ENCODE peak calls at places on chromosomes 7 and 10, in four cellular contexts. C, A, X and N are unnamed samples. For H3K27me3, the result is how much of the 10 kb centered on the place peaks cover.

GRCh38 chr10:73956476-73957338 is 41.2 kb upstream of the VCL start:
- DNase-seq in C (no peak), A (no peak), X (peak), N (no peak)

GRCh38 chr7:130491841-130492518 is at the start of gene MEST:
- DNase-seq in C (no peak), A (peak), X (peak), N (no peak)

GRCh38 chr7:140646931-140647647 is 6.5 kb upstream of the DENND2A start:
- DNase-seq in C (peak), A (peak), X (no peak), N (no peak)

GRCh38 chr10:32005050-32005449 is 51.2 kb downstream of the KIF5B start:
- DNase-seq in C (no peak), A (peak), X (peak), N (peak)

GRCh38 chr7:81433196-81433595 is 336.7 kb downstream of the HGF start:
- DNase-seq in C (no peak), A (no peak), X (no peak), N (no peak)

GRCh38 chr10:32155075-32155516 is 98.9 kb upstream of the KIF5B start:
- DNase-seq in C (no peak), A (no peak), X (peak), N (no peak)

GRCh38 chr10:70715853-70716795 is 43.8 kb downstream of the ADAMTS14 start:
- DNase-seq in C (no peak), A (no peak), X (peak), N (no peak)

GRCh38 chr7:99923200-99923599 is 3.9 kb upstream of the TRIM4 start:
- DNase-seq in C (no peak), A (no peak), X (no peak), N (no peak)

GRCh38 chr10:76403876-76404275 is 972.5 kb downstream of the LRMDA start:
- DNase-seq in C (no peak), A (no peak), X (peak), N (no peak)

GRCh38 chr10:13959443-13960359 is 371.0 kb downstream of the FRMD4A start:
- DNase-seq in C (no peak), A (no peak), X (no peak), N (no peak)

GRCh38 chr10:63137306-63137705 is 4.2 kb downstream of the NRBF2 start:
- DNase-seq in C (no peak), A (no peak), X (peak), N (no peak)

GRCh38 chr7:131969560-131969959 is 413.1 kb upstream of the PODXL start:
- DNase-seq in C (no peak), A (no peak), X (no peak), N (no peak)

GRCh38 chr10:95513941-95514392 is 47.2 kb downstream of the SORBS1 start:
- DNase-seq in C (peak), A (no peak), X (peak), N (no peak)

GRCh38 chr7:128103498-128104108 is 72.4 kb upstream of the LRRC4 start:
- DNase-seq in C (no peak), A (peak), X (no peak), N (no peak)
- H3K27me3 ChIP-seq in C (under half), A (under half), X (under half), N (under half)

DNA sequence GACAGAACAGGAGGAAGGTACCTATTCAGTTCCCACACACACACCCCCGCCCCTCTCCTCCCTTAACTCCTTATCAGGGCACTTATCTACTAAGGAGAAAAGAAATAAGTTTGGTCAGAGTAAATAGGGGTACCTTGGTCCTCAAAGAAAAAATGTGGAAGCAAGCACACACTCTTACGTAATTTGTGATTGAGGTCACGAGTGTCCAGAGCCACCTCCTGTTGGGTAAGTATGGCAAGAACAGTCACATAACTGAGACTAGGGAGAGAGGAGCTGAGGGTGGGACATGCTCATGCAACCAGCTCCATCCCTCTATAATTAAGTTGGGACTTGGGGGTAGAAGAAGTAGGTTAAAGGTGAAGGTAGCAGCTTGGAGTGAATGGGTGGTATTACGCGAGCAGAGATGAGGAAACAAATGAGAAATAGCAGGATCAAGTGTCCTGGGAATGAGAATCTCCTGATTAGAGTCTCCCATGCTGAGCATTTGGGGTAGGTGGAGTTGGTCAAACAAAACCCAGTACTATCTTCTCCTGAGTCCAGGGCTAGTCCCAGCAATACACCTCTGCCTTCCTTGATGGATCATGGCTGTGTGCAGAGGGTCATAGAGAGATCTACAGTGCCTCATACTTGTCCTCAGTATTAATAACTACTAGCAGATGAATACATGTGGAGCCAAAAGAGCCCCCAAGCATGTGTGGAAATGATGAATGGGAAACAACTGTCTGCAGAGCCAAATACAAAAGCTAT is 77.1 kb downstream of the GSAP start:
- DNase-seq in C (no peak), A (no peak), X (no peak), N (no peak)
- H3K27ac ChIP-seq in C (no peak), A (no peak), X (no peak), N (no peak)

GRCh38 chr7:11281953-11282352 is 308.3 kb downstream of the PHF14 start:
- DNase-seq in C (no peak), A (no peak), X (no peak), N (no peak)
- H3K27me3 ChIP-seq in C (under half), A (under half), X (under half), N (under half)

DNA sequence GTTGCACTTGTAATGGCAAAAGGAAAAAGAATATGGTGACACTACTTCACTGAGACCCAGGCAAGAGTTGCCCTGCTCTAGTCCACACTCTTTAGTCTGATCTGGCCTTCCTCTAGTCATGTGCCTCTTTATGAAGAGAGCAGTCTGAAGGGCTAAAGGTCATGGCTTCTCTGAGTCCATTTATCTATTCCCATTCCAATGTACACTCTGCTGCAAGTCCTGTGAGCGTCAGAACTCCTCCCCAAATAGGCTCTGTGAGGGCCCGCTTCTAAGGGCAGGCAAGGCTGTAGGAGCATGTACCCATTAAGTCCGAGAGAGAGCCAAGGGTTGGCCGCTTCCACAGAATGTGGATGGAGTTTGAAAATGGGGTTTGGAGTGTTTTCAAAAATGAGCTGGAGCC is 209.3 kb downstream of the AHR start:
- DNase-seq in C (no peak), A (no peak), X (no peak), N (no peak)
- H3K27ac ChIP-seq in C (no peak), A (no peak), X (no peak), N (no peak)